ENCODE peak calls at places on chromosome 14, in seven cellular contexts. One of them, this sample, is unnamed.

GRCh38 chr14:58738876-58739275 is 101.1 kb downstream of the DACT1 start:
- DNase-seq in cardiac fibroblast: no peak
- DNase-seq in nephron progenitor cell: no peak
- DNase-seq in A549: no peak
- DNase-seq in HepG2: no peak
- DNase-seq in endodermal cell: no peak
- DNase-seq in pancreas: no peak
- DNase-seq in this sample: peak

GRCh38 chr14:36086629-36087380 is 89.7 kb downstream of the PTCSC3 start:
- DNase-seq in A549: no peak
- DNase-seq in cardiac fibroblast: no peak
- DNase-seq in endodermal cell: no peak
- DNase-seq in pancreas: no peak
- DNase-seq in nephron progenitor cell: no peak
- DNase-seq in HepG2: no peak
- DNase-seq in this sample: no peak

GRCh38 chr14:106378191-106378590 is 851.8 kb downstream of the TMEM121 start:
- DNase-seq in A549: no peak
- DNase-seq in HepG2: no peak
- DNase-seq in nephron progenitor cell: no peak
- DNase-seq in pancreas: no peak
- DNase-seq in endodermal cell: no peak
- DNase-seq in cardiac fibroblast: no peak
- DNase-seq in this sample: no peak

GRCh38 chr14:77044776-77045569 is 16.5 kb upstream of the IRF2BPL start:
- DNase-seq in endodermal cell: peak
- DNase-seq in pancreas: no peak
- DNase-seq in HepG2: peak
- DNase-seq in A549: no peak
- DNase-seq in nephron progenitor cell: no peak
- DNase-seq in cardiac fibroblast: peak
- DNase-seq in this sample: peak

GRCh38 chr14:75518625-75519024 is 3.6 kb upstream of the BATF start:
- DNase-seq in HepG2: peak
- DNase-seq in nephron progenitor cell: no peak
- DNase-seq in cardiac fibroblast: no peak
- DNase-seq in pancreas: no peak
- DNase-seq in A549: no peak
- DNase-seq in endodermal cell: peak
- DNase-seq in this sample: peak

GRCh38 chr14:75896341-75896740 is 85.5 kb downstream of the TGFB3 start:
- DNase-seq in A549: no peak
- DNase-seq in nephron progenitor cell: no peak
- DNase-seq in HepG2: no peak
- DNase-seq in endodermal cell: no peak
- DNase-seq in cardiac fibroblast: peak
- DNase-seq in pancreas: no peak
- DNase-seq in this sample: no peak

GRCh38 chr14:34051966-34052657 is 101.2 kb upstream of the EGLN3 start:
- DNase-seq in nephron progenitor cell: no peak
- DNase-seq in A549: peak
- DNase-seq in endodermal cell: no peak
- DNase-seq in HepG2: peak
- DNase-seq in pancreas: no peak
- DNase-seq in cardiac fibroblast: peak
- DNase-seq in this sample: peak

GRCh38 chr14:97155320-97155719 is 358.1 kb downstream of the VRK1 start:
- DNase-seq in A549: no peak
- DNase-seq in HepG2: no peak
- DNase-seq in pancreas: no peak
- DNase-seq in nephron progenitor cell: no peak
- DNase-seq in cardiac fibroblast: no peak
- DNase-seq in endodermal cell: no peak
- DNase-seq in this sample: no peak

GRCh38 chr14:64391986-64392385 is 3.8 kb downstream of the MTHFD1 start:
- DNase-seq in A549: no peak
- DNase-seq in pancreas: no peak
- DNase-seq in HepG2: no peak
- DNase-seq in nephron progenitor cell: no peak
- DNase-seq in cardiac fibroblast: no peak
- DNase-seq in endodermal cell: no peak
- DNase-seq in this sample: no peak

GRCh38 chr14:71659165-71659564 is 273.1 kb upstream of the RGS6 start:
- DNase-seq in pancreas: no peak
- DNase-seq in endodermal cell: no peak
- DNase-seq in cardiac fibroblast: no peak
- DNase-seq in HepG2: peak
- DNase-seq in nephron progenitor cell: no peak
- DNase-seq in A549: no peak
- DNase-seq in this sample: peak

GRCh38 chr14:29643415-29644206 is 284.0 kb downstream of the PRKD1 start:
- DNase-seq in nephron progenitor cell: no peak
- DNase-seq in HepG2: no peak
- DNase-seq in endodermal cell: no peak
- DNase-seq in pancreas: no peak
- DNase-seq in A549: no peak
- DNase-seq in cardiac fibroblast: peak
- DNase-seq in this sample: peak

GRCh38 chr14:99990268-99991170 is 74.7 kb upstream of the EVL start:
- DNase-seq in pancreas: no peak
- DNase-seq in cardiac fibroblast: no peak
- DNase-seq in A549: no peak
- DNase-seq in HepG2: no peak
- DNase-seq in endodermal cell: no peak
- DNase-seq in nephron progenitor cell: no peak
- DNase-seq in this sample: no peak

GRCh38 chr14:30017370-30017993 is 89.8 kb upstream of the PRKD1 start:
- DNase-seq in A549: no peak
- DNase-seq in cardiac fibroblast: no peak
- DNase-seq in pancreas: no peak
- DNase-seq in endodermal cell: no peak
- DNase-seq in nephron progenitor cell: no peak
- DNase-seq in HepG2: no peak
- DNase-seq in this sample: no peak

GRCh38 chr14:104866451-104867370 is 1.6 kb downstream of the CEP170B start:
- DNase-seq in cardiac fibroblast: no peak
- DNase-seq in pancreas: peak
- DNase-seq in A549: no peak
- DNase-seq in HepG2: no peak
- DNase-seq in nephron progenitor cell: no peak
- DNase-seq in endodermal cell: no peak
- DNase-seq in this sample: no peak

GRCh38 chr14:33617154-33617553 is 333.7 kb downstream of the EGLN3 start:
- DNase-seq in pancreas: no peak
- DNase-seq in nephron progenitor cell: no peak
- DNase-seq in cardiac fibroblast: peak
- DNase-seq in endodermal cell: no peak
- DNase-seq in HepG2: no peak
- DNase-seq in A549: no peak
- DNase-seq in this sample: peak

GRCh38 chr14:51269634-51270033 is 29.6 kb downstream of the TMX1 start:
- DNase-seq in HepG2: no peak
- DNase-seq in endodermal cell: no peak
- DNase-seq in pancreas: no peak
- DNase-seq in A549: no peak
- DNase-seq in nephron progenitor cell: no peak
- DNase-seq in cardiac fibroblast: no peak
- DNase-seq in this sample: no peak

GRCh38 chr14:51044961-51045360 is 49.9 kb downstream of the TRIM9 start:
- DNase-seq in pancreas: no peak
- DNase-seq in nephron progenitor cell: no peak
- DNase-seq in A549: no peak
- DNase-seq in endodermal cell: no peak
- DNase-seq in cardiac fibroblast: no peak
- DNase-seq in HepG2: no peak
- DNase-seq in this sample: no peak

GRCh38 chr14:39417014-39417413 is 15.2 kb downstream of the FBXO33 start:
- DNase-seq in cardiac fibroblast: peak
- DNase-seq in A549: no peak
- DNase-seq in nephron progenitor cell: no peak
- DNase-seq in pancreas: no peak
- DNase-seq in endodermal cell: peak
- DNase-seq in HepG2: peak
- DNase-seq in this sample: peak

GRCh38 chr14:95497561-95498011 is 18.9 kb downstream of the SYNE3 start:
- DNase-seq in A549: no peak
- DNase-seq in endodermal cell: no peak
- DNase-seq in HepG2: no peak
- DNase-seq in cardiac fibroblast: no peak
- DNase-seq in nephron progenitor cell: no peak
- DNase-seq in pancreas: no peak
- DNase-seq in this sample: peak

GRCh38 chr14:91317381-91318313 is 73.1 kb upstream of the GPR68 start:
- DNase-seq in HepG2: no peak
- DNase-seq in endodermal cell: no peak
- DNase-seq in cardiac fibroblast: peak
- DNase-seq in A549: no peak
- DNase-seq in pancreas: peak
- DNase-seq in nephron progenitor cell: no peak
- DNase-seq in this sample: no peak

GRCh38 chr14:72433511-72433910 is 460.4 kb downstream of the DPF3 start:
- DNase-seq in A549: peak
- DNase-seq in HepG2: no peak
- DNase-seq in endodermal cell: no peak
- DNase-seq in cardiac fibroblast: peak
- DNase-seq in nephron progenitor cell: no peak
- DNase-seq in pancreas: no peak
- DNase-seq in this sample: no peak

GRCh38 chr14:51488569-51489220 is 163.0 kb upstream of the FRMD6 start:
- DNase-seq in endodermal cell: no peak
- DNase-seq in nephron progenitor cell: no peak
- DNase-seq in cardiac fibroblast: no peak
- DNase-seq in HepG2: no peak
- DNase-seq in A549: no peak
- DNase-seq in pancreas: no peak
- DNase-seq in this sample: no peak

GRCh38 chr14:74611672-74612345 is at the start of gene LTBP2:
- DNase-seq in nephron progenitor cell: peak
- DNase-seq in endodermal cell: peak
- DNase-seq in cardiac fibroblast: no peak
- DNase-seq in pancreas: no peak
- DNase-seq in A549: no peak
- DNase-seq in HepG2: no peak
- DNase-seq in this sample: peak

GRCh38 chr14:54567224-54567633 is 301 bp downstream of the SAMD4A start:
- DNase-seq in endodermal cell: peak
- DNase-seq in HepG2: no peak
- DNase-seq in cardiac fibroblast: peak
- DNase-seq in A549: no peak
- DNase-seq in pancreas: no peak
- DNase-seq in nephron progenitor cell: peak
- DNase-seq in this sample: peak

GRCh38 chr14:23443881-23444280 is 8.4 kb upstream of the MYH7 start:
- DNase-seq in HepG2: no peak
- DNase-seq in nephron progenitor cell: no peak
- DNase-seq in pancreas: no peak
- DNase-seq in endodermal cell: no peak
- DNase-seq in A549: no peak
- DNase-seq in cardiac fibroblast: no peak
- DNase-seq in this sample: no peak

GRCh38 chr14:66677780-66678179 is 169.8 kb downstream of the GPHN start:
- DNase-seq in A549: no peak
- DNase-seq in HepG2: no peak
- DNase-seq in endodermal cell: no peak
- DNase-seq in nephron progenitor cell: no peak
- DNase-seq in pancreas: no peak
- DNase-seq in cardiac fibroblast: no peak
- DNase-seq in this sample: no peak

GRCh38 chr14:104936361-104937155 is 11.9 kb downstream of the PLD4 start:
- DNase-seq in endodermal cell: peak
- DNase-seq in A549: no peak
- DNase-seq in HepG2: no peak
- DNase-seq in cardiac fibroblast: no peak
- DNase-seq in nephron progenitor cell: no peak
- DNase-seq in pancreas: no peak
- DNase-seq in this sample: no peak

GRCh38 chr14:57293851-57294837 is 25.4 kb downstream of the AP5M1 start:
- DNase-seq in HepG2: no peak
- DNase-seq in endodermal cell: no peak
- DNase-seq in nephron progenitor cell: no peak
- DNase-seq in pancreas: no peak
- DNase-seq in A549: no peak
- DNase-seq in cardiac fibroblast: peak
- DNase-seq in this sample: peak
- TF ChIP-seq CTCF in HepG2: no peak
- TF ChIP-seq CTCF in endodermal cell: peak
- TF ChIP-seq CTCF in nephron progenitor cell: peak
- TF ChIP-seq CTCF in pancreas: no peak
- TF ChIP-seq CTCF in A549: peak
- TF ChIP-seq CTCF in cardiac fibroblast: peak
- TF ChIP-seq CTCF in this sample: peak

DNA sequence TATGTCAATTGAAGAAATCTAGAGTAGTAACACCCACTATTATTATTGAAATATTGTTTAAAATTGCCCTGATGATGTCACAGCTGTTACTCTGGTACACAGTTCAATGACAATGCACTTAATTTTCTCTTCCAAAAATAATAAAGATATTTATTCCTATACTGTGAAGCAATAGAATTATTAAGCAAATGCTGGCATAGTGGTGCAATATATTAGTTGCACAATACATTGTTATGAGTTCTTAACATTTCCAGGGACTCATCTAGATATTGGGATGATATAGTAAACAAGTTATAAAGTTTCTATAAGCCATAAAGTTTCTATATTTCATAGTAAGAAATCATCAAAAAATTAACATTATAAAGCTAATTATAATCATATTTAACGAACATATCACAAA is 897.8 kb downstream of the LRFN5 start:
- DNase-seq in cardiac fibroblast: no peak
- DNase-seq in nephron progenitor cell: no peak
- DNase-seq in HepG2: no peak
- DNase-seq in endodermal cell: no peak
- DNase-seq in pancreas: no peak
- DNase-seq in A549: no peak
- DNase-seq in this sample: no peak
- TF ChIP-seq CTCF in cardiac fibroblast: no peak
- TF ChIP-seq CTCF in nephron progenitor cell: no peak
- TF ChIP-seq CTCF in HepG2: no peak
- TF ChIP-seq CTCF in endodermal cell: no peak
- TF ChIP-seq CTCF in pancreas: no peak
- TF ChIP-seq CTCF in A549: no peak
- TF ChIP-seq CTCF in this sample: no peak

DNA sequence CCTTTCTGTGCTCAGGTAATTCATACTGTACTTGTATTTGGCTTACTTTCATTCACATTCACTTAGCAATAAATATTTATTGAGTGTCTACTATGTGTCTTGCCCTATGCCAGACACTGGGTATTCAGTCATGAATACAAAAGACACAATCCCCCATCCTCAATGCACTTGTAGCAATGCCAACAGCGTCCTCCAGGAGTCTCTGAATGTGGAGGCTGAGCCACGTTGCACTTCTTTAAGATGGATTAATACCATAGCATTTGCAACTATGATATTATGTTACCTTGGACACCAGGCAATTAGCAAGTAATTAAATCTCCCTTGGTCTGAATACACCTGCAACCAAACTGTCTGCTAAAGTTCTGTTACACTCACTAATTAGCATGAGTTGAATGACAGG is 58.8 kb downstream of the OTX2 start:
- DNase-seq in HepG2: no peak
- DNase-seq in nephron progenitor cell: no peak
- DNase-seq in pancreas: no peak
- DNase-seq in cardiac fibroblast: no peak
- DNase-seq in A549: peak
- DNase-seq in endodermal cell: no peak
- DNase-seq in this sample: no peak
- TF ChIP-seq CTCF in HepG2: no peak
- TF ChIP-seq CTCF in nephron progenitor cell: peak
- TF ChIP-seq CTCF in pancreas: no peak
- TF ChIP-seq CTCF in cardiac fibroblast: no peak
- TF ChIP-seq CTCF in A549: no peak
- TF ChIP-seq CTCF in endodermal cell: peak
- TF ChIP-seq CTCF in this sample: no peak

GRCh38 chr14:38363217-38363616 is 107.3 kb upstream of the CLEC14A start:
- DNase-seq in endodermal cell: no peak
- DNase-seq in nephron progenitor cell: no peak
- DNase-seq in HepG2: no peak
- DNase-seq in cardiac fibroblast: no peak
- DNase-seq in A549: no peak
- DNase-seq in pancreas: no peak
- DNase-seq in this sample: no peak
- TF ChIP-seq CTCF in endodermal cell: no peak
- TF ChIP-seq CTCF in nephron progenitor cell: no peak
- TF ChIP-seq CTCF in HepG2: no peak
- TF ChIP-seq CTCF in cardiac fibroblast: no peak
- TF ChIP-seq CTCF in A549: no peak
- TF ChIP-seq CTCF in pancreas: no peak
- TF ChIP-seq CTCF in this sample: no peak